ENCODE peak calls at places on chromosome 6, in eight cellular contexts. X is neural crest cell; W is NCI-H2171 treated with DMSO at 0.1 percent for 48 hours; R is hepatic stellate cell; K is neuronal stem cell; Q is fibroblast of the aortic adventitia; O is AG04450; M is activated naive CD8-positive, alpha-beta T cell treated with anti-CD3 and anti-CD28 coated beads for 36 hours. P is an unnamed sample.

GRCh38 chr6:145075425-145075824 is 659.9 kb downstream of the EPM2A start:
- DNase-seq in X (no peak), W (no peak), R (no peak), K (no peak), Q (no peak), O (no peak), M (no peak), P (no peak)

GRCh38 chr6:12593720-12594540 is 122.6 kb upstream of the PHACTR1 start:
- DNase-seq in X (no peak), W (no peak), R (no peak), K (no peak), Q (no peak), O (no peak), M (no peak), P (no peak)

GRCh38 chr6:166275714-166276166 is 32.5 kb downstream of the PRR18 start:
- DNase-seq in X (peak; percentile 88), W (peak; percentile 43), R (peak; percentile 73), K (peak; percentile 68), Q (peak; percentile 43), O (no peak), M (peak; percentile 81), P (peak; percentile 72)

GRCh38 chr6:32852844-32853540 is 512 bp downstream of the TAP1 start:
- DNase-seq in X (no peak), W (no peak), R (peak; percentile 50), K (no peak), Q (peak; percentile 22), O (no peak), M (peak; percentile 66), P (no peak)

GRCh38 chr6:134034951-134035822 is 17.2 kb downstream of the SLC2A12 start:
- DNase-seq in X (no peak), W (no peak), R (no peak), K (no peak), Q (no peak), O (no peak), M (no peak), P (no peak)

GRCh38 chr6:124999105-124999764 is 37.0 kb downstream of the RNF217 start:
- DNase-seq in X (no peak), W (peak; percentile 28), R (no peak), K (no peak), Q (no peak), O (no peak), M (no peak), P (no peak)

GRCh38 chr6:121780325-121781313 is 345.2 kb downstream of the GJA1 start:
- DNase-seq in X (no peak), W (peak; percentile 98), R (peak; percentile 22), K (no peak), Q (peak; percentile 96), O (peak; percentile 74), M (no peak), P (peak; percentile 6)

GRCh38 chr6:36759177-36759757 is 61.6 kb downstream of the RAB44 start:
- DNase-seq in X (peak; percentile 92), W (peak; percentile 73), R (peak; percentile 94), K (peak; percentile 72), Q (peak; percentile 80), O (peak; percentile 45), M (peak; percentile 80), P (peak; percentile 85)

GRCh38 chr6:44649365-44650025 is 262.0 kb downstream of the CDC5L start:
- DNase-seq in X (no peak), W (no peak), R (no peak), K (no peak), Q (peak; percentile 86), O (no peak), M (no peak), P (no peak)

GRCh38 chr6:11604836-11605506 is 67.4 kb downstream of the TMEM170B start:
- DNase-seq in X (no peak), W (no peak), R (no peak), K (no peak), Q (no peak), O (no peak), M (no peak), P (no peak)

GRCh38 chr6:20953019-20953418 is 418.8 kb downstream of the CDKAL1 start:
- DNase-seq in X (no peak), W (no peak), R (no peak), K (no peak), Q (peak; percentile 5), O (no peak), M (no peak), P (peak; percentile 25)

GRCh38 chr6:38027685-38028373 is 208.3 kb downstream of the ZFAND3 start:
- DNase-seq in X (no peak), W (peak; percentile 52), R (no peak), K (no peak), Q (peak; percentile 13), O (no peak), M (no peak), P (no peak)

GRCh38 chr6:7143161-7143974 is 35.6 kb downstream of the RREB1 start:
- DNase-seq in X (peak; percentile 35), W (peak; percentile 91), R (no peak), K (no peak), Q (no peak), O (no peak), M (no peak), P (no peak)

GRCh38 chr6:128415387-128415786 is 105.0 kb downstream of the PTPRK start:
- DNase-seq in X (no peak), W (no peak), R (no peak), K (no peak), Q (no peak), O (no peak), M (no peak), P (no peak)

GRCh38 chr6:56288347-56288746 is 41.0 kb upstream of the COL21A1 start:
- DNase-seq in X (no peak), W (no peak), R (no peak), K (no peak), Q (no peak), O (no peak), M (no peak), P (no peak)

GRCh38 chr6:141764388-141764787 is 368.3 kb upstream of the GJE1 start:
- DNase-seq in X (no peak), W (no peak), R (no peak), K (no peak), Q (no peak), O (no peak), M (no peak), P (no peak)

GRCh38 chr6:160995271-160995670 is 3.7 kb downstream of the MAP3K4 start:
- DNase-seq in X (no peak), W (peak; percentile 30), R (no peak), K (no peak), Q (no peak), O (no peak), M (no peak), P (no peak)

GRCh38 chr6:125867483-125867935 is 76.7 kb downstream of the NCOA7 start:
- DNase-seq in X (no peak), W (no peak), R (no peak), K (no peak), Q (peak; percentile 86), O (peak; percentile 33), M (no peak), P (peak; percentile 28)

GRCh38 chr6:13511913-13512717 is 24.7 kb upstream of the GFOD1 start:
- DNase-seq in X (no peak), W (no peak), R (no peak), K (no peak), Q (no peak), O (no peak), M (no peak), P (no peak)

GRCh38 chr6:53934013-53934412 is 139.2 kb downstream of the LRRC1 start:
- DNase-seq in X (no peak), W (no peak), R (no peak), K (no peak), Q (no peak), O (no peak), M (no peak), P (no peak)

GRCh38 chr6:100175814-100176275 is 181.8 kb upstream of the MCHR2 start:
- DNase-seq in X (no peak), W (no peak), R (peak; percentile 24), K (no peak), Q (peak; percentile 88), O (peak; percentile 82), M (no peak), P (no peak)

GRCh38 chr6:71238351-71238750 is 50.3 kb upstream of the OGFRL1 start:
- DNase-seq in X (no peak), W (no peak), R (peak; percentile 58), K (no peak), Q (peak; percentile 25), O (peak; percentile 33), M (no peak), P (no peak)

GRCh38 chr6:36204068-36204753 is 7.7 kb downstream of the BRPF3 start:
- DNase-seq in X (no peak), W (no peak), R (no peak), K (no peak), Q (no peak), O (no peak), M (peak; percentile 52), P (no peak)

GRCh38 chr6:30795549-30796293 is 51.4 kb upstream of the IER3 start:
- DNase-seq in X (no peak), W (no peak), R (no peak), K (no peak), Q (no peak), O (no peak), M (no peak), P (no peak)

GRCh38 chr6:133547136-133547535 is 306.0 kb downstream of the EYA4 start:
- DNase-seq in X (no peak), W (no peak), R (no peak), K (no peak), Q (no peak), O (no peak), M (no peak), P (no peak)

GRCh38 chr6:24568687-24569086 is 73.9 kb downstream of the ALDH5A1 start:
- DNase-seq in X (no peak), W (no peak), R (no peak), K (no peak), Q (no peak), O (no peak), M (no peak), P (no peak)

GRCh38 chr6:140434761-140435160 is 1060.3 kb upstream of the CITED2 start:
- DNase-seq in X (no peak), W (no peak), R (no peak), K (no peak), Q (no peak), O (no peak), M (no peak), P (no peak)

GRCh38 chr6:56734334-56734733 is 91.6 kb upstream of the DST start:
- DNase-seq in X (no peak), W (no peak), R (no peak), K (no peak), Q (no peak), O (no peak), M (no peak), P (no peak)

GRCh38 chr6:136169356-136169755 is 80.8 kb downstream of the MTFR2 start:
- DNase-seq in X (no peak), W (no peak), R (no peak), K (no peak), Q (no peak), O (no peak), M (no peak), P (no peak)

GRCh38 chr6:33277663-33278391 is 904 bp downstream of the B3GALT4 start:
- DNase-seq in X (no peak), W (no peak), R (no peak), K (no peak), Q (no peak), O (no peak), M (peak; percentile 43), P (no peak)

GRCh38 chr6:170404036-170404435 is 97.5 kb downstream of the FAM120B start:
- DNase-seq in X (no peak), W (no peak), R (no peak), K (no peak), Q (peak; percentile 10), O (no peak), M (no peak), P (no peak)

GRCh38 chr6:29561618-29562181 is 2.2 kb upstream of the UBD start:
- DNase-seq in X (no peak), W (no peak), R (no peak), K (no peak), Q (no peak), O (no peak), M (no peak), P (no peak)

GRCh38 chr6:15290962-15291704 is 45.3 kb downstream of the JARID2 start:
- DNase-seq in X (no peak), W (no peak), R (no peak), K (no peak), Q (no peak), O (no peak), M (no peak), P (no peak)

GRCh38 chr6:36825996-36826395 is 13.2 kb downstream of the CPNE5 start:
- DNase-seq in X (no peak), W (no peak), R (no peak), K (no peak), Q (no peak), O (no peak), M (no peak), P (no peak)